ENCODE peak calls at places on chromosomes 4 and X, in four cellular contexts. L is colonic mucosa, K is ascending aorta, F is testis. J is an unnamed sample.

GRCh38 chr4:90099795-90100194 is 27.4 kb upstream of the CCSER1 start:
- DNase-seq in L (no peak), K (no peak), F (no peak), J (no peak)

GRCh38 chrX:31443654-31444053 is 371.8 kb upstream of the FTHL17 start:
- DNase-seq in L (no peak), K (no peak), F (no peak), J (no peak)

GRCh38 chr4:139642364-139642763 is 23.3 kb upstream of the MGST2 start:
- DNase-seq in L (no peak), K (no peak), F (no peak), J (peak)

GRCh38 chr4:25088342-25088952 is 57.7 kb upstream of the LGI2 start:
- DNase-seq in L (no peak), K (no peak), F (peak), J (no peak)

GRCh38 chr4:22500831-22501714 is 14.8 kb downstream of the ADGRA3 start:
- DNase-seq in L (peak), K (no peak), F (no peak), J (no peak)

GRCh38 chr4:169417629-169418282 is 147.0 kb upstream of the SH3RF1 start:
- DNase-seq in L (no peak), K (no peak), F (no peak), J (no peak)

GRCh38 chr4:173591760-173592159 is 61.7 kb upstream of the HAND2 start:
- DNase-seq in L (no peak), K (no peak), F (no peak), J (no peak)

GRCh38 chr4:86036729-86037128 is 323.1 kb downstream of the MAPK10 start:
- DNase-seq in L (no peak), K (no peak), F (no peak), J (peak)

GRCh38 chr4:158885564-158885963 is 116.7 kb downstream of the FNIP2 start:
- DNase-seq in L (no peak), K (no peak), F (no peak), J (no peak)

GRCh38 chr4:138510053-138510452 is 267.9 kb upstream of the SLC7A11 start:
- DNase-seq in L (no peak), K (no peak), F (no peak), J (no peak)

GRCh38 chr4:84678976-84679744 is 96.2 kb downstream of the CDS1 start:
- DNase-seq in L (no peak), K (no peak), F (no peak), J (no peak)

GRCh38 chr4:98976716-98977115 is 18.8 kb upstream of the METAP1 start:
- DNase-seq in L (no peak), K (no peak), F (no peak), J (peak)

GRCh38 chrX:154476821-154477220 is 2.3 kb downstream of the LAGE3 start:
- DNase-seq in L (no peak), K (no peak), F (no peak), J (no peak)

GRCh38 chr4:71487324-71487677 is 148.5 kb downstream of the SLC4A4 start:
- DNase-seq in L (no peak), K (no peak), F (no peak), J (no peak)

GRCh38 chr4:1654216-1654945 is 29.7 kb downstream of the FAM53A start:
- DNase-seq in L (no peak), K (no peak), F (no peak), J (no peak)

GRCh38 chrX:106581856-106582255 is 29.9 kb upstream of the RADX start:
- DNase-seq in L (no peak), K (no peak), F (no peak), J (no peak)
- TF ChIP-seq CTCF in L (no peak), K (no peak), F (no peak), J (no peak)

GRCh38 chr4:100162027-100162685 is 28.1 kb downstream of the DDIT4L start:
- DNase-seq in L (no peak), K (no peak), F (no peak), J (no peak)
- H3K27ac ChIP-seq in L (no peak), K (no peak), F (no peak), J (no peak)

GRCh38 chrX:95823796-95824195 is 860.8 kb upstream of the DIAPH2 start:
- DNase-seq in L (no peak), K (no peak), F (no peak), J (no peak)
- TF ChIP-seq CTCF in L (no peak), K (no peak), F (no peak), J (no peak)

DNA sequence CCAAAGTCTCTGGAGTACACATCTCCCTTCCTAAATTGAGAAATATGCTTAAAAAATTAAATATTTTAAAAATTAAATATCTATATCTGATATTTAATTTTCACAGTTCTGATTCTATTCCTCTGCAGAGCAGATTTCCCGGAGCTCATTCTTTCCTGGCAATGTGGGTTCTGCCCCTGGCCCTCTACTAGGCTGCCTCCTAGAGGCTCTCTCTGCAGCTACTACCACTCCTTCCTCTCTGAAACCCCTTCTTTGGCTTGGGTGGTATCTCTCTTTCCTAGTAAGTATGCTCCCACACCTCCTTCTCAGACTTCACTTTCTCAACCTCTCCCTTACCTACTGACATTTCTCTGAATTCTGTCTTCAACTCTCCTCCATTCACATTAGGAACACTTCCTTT is 45.3 kb downstream of the RPGR start:
- DNase-seq in L (no peak), K (no peak), F (no peak), J (peak)
- H3K27ac ChIP-seq in L (no peak), K (no peak), F (no peak), J (no peak)

DNA sequence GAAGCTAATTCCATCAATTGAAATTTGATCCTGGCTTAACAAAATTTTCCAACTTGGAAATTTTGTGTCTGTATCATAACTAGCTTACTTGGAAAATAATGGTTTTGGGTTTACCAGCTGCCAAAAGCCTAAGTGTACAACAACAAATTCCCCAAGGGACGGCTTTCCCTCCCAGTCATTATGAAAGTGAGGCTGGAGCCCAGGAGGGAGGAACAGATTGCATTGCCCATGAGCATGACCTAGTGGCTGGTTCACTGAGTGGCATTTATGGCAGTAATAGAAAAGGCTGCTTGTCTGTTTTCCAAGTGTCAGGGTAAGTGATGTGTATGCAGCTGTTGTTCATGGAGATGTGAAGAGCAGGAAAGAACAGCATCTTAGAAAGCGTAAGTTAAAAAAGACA is 70.8 kb upstream of the HHIP start:
- DNase-seq in L (no peak), K (no peak), F (peak), J (peak)
- TF ChIP-seq CTCF in L (no peak), K (no peak), F (no peak), J (no peak)

GRCh38 chr4:108763226-108763593 is 357 bp upstream of the ETNPPL start:
- DNase-seq in L (no peak), K (no peak), F (no peak), J (no peak)
- H3K27ac ChIP-seq in L (no peak), K (no peak), F (no peak), J (no peak)

DNA sequence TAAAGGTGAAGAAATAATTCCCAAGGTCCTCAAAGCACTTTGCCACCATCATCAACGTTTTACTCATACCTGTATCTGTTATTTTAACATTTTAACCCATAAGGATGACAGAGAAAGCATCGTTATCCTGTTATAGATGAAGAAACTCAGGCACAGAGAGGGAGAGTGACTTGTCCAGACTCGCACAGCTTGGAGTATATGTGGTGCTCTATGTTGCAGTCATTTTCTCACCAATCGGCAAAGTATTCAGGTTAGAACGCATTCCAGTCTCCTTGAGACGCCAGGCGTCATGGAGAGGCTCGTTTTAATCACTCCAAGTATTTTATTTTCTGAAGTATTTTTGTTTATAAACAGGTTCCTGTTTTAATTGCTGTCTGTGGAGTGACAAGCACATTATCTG is 73.5 kb downstream of the IRF2 start:
- DNase-seq in L (no peak), K (no peak), F (no peak), J (no peak)
- TF ChIP-seq CTCF in L (no peak), K (no peak), F (no peak), J (no peak)

DNA sequence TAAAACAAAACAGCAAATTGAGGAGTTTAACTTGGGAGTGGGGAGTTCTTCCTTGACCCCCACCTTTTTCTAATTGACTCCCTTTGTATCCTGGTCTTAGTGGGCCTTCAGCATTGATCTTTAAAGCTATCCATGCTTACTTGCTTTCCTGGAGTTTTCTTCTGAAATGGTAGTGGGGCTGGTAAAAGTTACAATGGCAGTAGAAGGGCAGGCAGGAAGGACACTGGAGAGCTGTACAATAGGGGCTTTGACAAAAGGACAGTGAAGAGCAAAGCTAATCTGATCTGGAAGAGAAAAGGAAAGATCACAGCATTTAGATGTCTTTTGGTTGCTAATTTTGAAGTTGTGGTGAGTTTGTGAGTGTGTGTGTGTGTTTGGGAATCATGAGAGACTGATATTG is 111.5 kb downstream of the MID1 start:
- DNase-seq in L (no peak), K (no peak), F (no peak), J (no peak)
- H3K27ac ChIP-seq in L (no peak), K (no peak), F (no peak), J (no peak)

DNA sequence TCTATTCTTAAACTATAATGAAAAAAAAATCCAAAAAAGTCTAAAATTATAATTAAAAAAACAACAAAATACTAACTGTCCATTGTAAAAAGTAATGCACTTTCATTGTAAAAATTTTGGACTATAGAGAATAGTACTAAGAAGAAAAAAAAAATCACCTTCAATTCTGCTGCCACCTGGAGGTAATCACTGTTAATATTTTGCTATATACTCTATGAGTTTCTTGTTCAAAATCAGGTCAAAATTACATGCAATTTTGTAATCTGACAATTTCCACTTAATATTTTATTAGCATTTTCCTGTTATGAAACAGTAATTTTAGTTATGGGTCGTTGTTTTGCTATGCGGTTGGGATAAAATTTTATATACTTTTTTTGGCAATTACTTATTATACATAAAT is 62.0 kb downstream of the HTT start:
- DNase-seq in L (no peak), K (no peak), F (no peak), J (peak)
- TF ChIP-seq CTCF in L (no peak), K (no peak), F (no peak), J (peak)

J was measured in cardiac muscle cell.